ENCODE peak calls at places on chromosome 20, in seven cellular contexts. W is Caki2; B is activated naive CD4-positive, alpha-beta T cell treated with Interleukin-2 at 50 U/mL for 16 hours; T is G401; K is RWPE2; P is RPMI8226; I is H7. F is an unnamed sample.

GRCh38 chr20:38357653-38358207 is 11.4 kb downstream of the LBP start:
- DNase-seq in P (no peak), W (no peak), I (no peak), T (no peak), B (no peak), K (no peak), F (no peak)

GRCh38 chr20:1322511-1323245 is 6.3 kb downstream of the SDCBP2 start:
- DNase-seq in T (no peak), P (no peak), I (no peak), W (peak), B (no peak), K (peak), F (no peak)

GRCh38 chr20:46058656-46059281 is 29.8 kb downstream of the SLC12A5 start:
- DNase-seq in W (no peak), P (no peak), T (no peak), I (peak), K (peak), B (no peak), F (peak)

GRCh38 chr20:53813728-53814459 is 220.3 kb upstream of the ZNF217 start:
- DNase-seq in I (no peak), W (no peak), T (no peak), K (no peak), B (no peak), P (no peak), F (no peak)

GRCh38 chr20:58161192-58161591 is 67.3 kb downstream of the ANKRD60 start:
- DNase-seq in W (no peak), I (no peak), P (no peak), T (no peak), B (no peak), K (no peak), F (no peak)

GRCh38 chr20:44023515-44024371 is 109.1 kb downstream of the TOX2 start:
- DNase-seq in I (no peak), K (peak), P (peak), T (no peak), W (no peak), B (no peak), F (no peak)

GRCh38 chr20:64250027-64250426 is 5.5 kb upstream of the PCMTD2 start:
- DNase-seq in P (no peak), B (no peak), K (no peak), T (no peak), W (no peak), I (no peak), F (no peak)

GRCh38 chr20:23120936-23121765 is 35.0 kb upstream of the CD93 start:
- DNase-seq in K (peak), I (no peak), W (no peak), T (no peak), P (no peak), B (no peak), F (no peak)

GRCh38 chr20:45059022-45059728 is 41.8 kb downstream of the KCNS1 start:
- DNase-seq in P (no peak), B (no peak), I (no peak), T (no peak), K (no peak), W (no peak), F (no peak)

GRCh38 chr20:46665602-46666001 is 14.3 kb upstream of the SLC13A3 start:
- DNase-seq in B (no peak), P (no peak), T (no peak), W (no peak), K (no peak), I (no peak), F (no peak)

GRCh38 chr20:37007898-37008649 is 56.6 kb upstream of the SAMHD1 start:
- DNase-seq in K (no peak), P (peak), I (no peak), B (no peak), W (peak), T (peak), F (no peak)

GRCh38 chr20:51622004-51622874 is 79.7 kb upstream of the NFATC2 start:
- DNase-seq in I (no peak), W (no peak), K (no peak), B (no peak), P (no peak), T (peak), F (peak)

GRCh38 chr20:51687071-51687470 is 81.1 kb downstream of the ATP9A start:
- DNase-seq in I (no peak), B (no peak), T (no peak), P (no peak), W (peak), K (peak), F (no peak)

GRCh38 chr20:8361008-8361652 is 229.1 kb downstream of the PLCB1 start:
- DNase-seq in B (peak), T (peak), W (peak), K (no peak), P (no peak), I (no peak), F (peak)

GRCh38 chr20:48523191-48523757 is 304.5 kb downstream of the PREX1 start:
- DNase-seq in K (no peak), B (no peak), I (peak), P (peak), W (peak), T (no peak), F (no peak)

GRCh38 chr20:5504061-5504739 is 187.4 kb upstream of the PROKR2 start:
- DNase-seq in P (no peak), W (no peak), I (peak), T (peak), B (no peak), K (no peak), F (peak)

GRCh38 chr20:63519765-63520593 is 586 bp upstream of the PPDPF start:
- DNase-seq in B (peak), T (peak), W (peak), I (peak), K (peak), P (peak), F (peak)

GRCh38 chr20:10040070-10040970 is 5.5 kb downstream of the ANKEF1 start:
- DNase-seq in W (peak), P (no peak), I (no peak), B (no peak), T (no peak), K (no peak), F (no peak)

GRCh38 chr20:50092436-50092835 is 20.5 kb downstream of the UBE2V1 start:
- DNase-seq in K (peak), P (no peak), I (no peak), W (no peak), B (no peak), T (no peak), F (no peak)

GRCh38 chr20:25011831-25012241 is 19.3 kb upstream of the APMAP start:
- DNase-seq in B (no peak), I (no peak), W (no peak), K (no peak), P (no peak), T (no peak), F (no peak)

GRCh38 chr20:56628873-56629463 is at the start of gene TFAP2C:
- DNase-seq in I (peak), B (no peak), P (peak), K (peak), T (no peak), W (peak), F (peak)

GRCh38 chr20:11018668-11019170 is 344.9 kb upstream of the JAG1 start:
- DNase-seq in I (no peak), W (no peak), T (no peak), K (no peak), B (no peak), P (no peak), F (no peak)

GRCh38 chr20:23092409-23092756 is 6.3 kb upstream of the CD93 start:
- DNase-seq in B (no peak), K (no peak), W (no peak), I (no peak), T (no peak), P (no peak), F (no peak)

GRCh38 chr20:58131581-58132142 is 96.8 kb downstream of the ANKRD60 start:
- DNase-seq in W (no peak), T (no peak), I (no peak), B (no peak), P (no peak), K (peak), F (no peak)

GRCh38 chr20:37901280-37901666 is 1.7 kb upstream of the VSTM2L start:
- DNase-seq in K (no peak), P (no peak), B (no peak), W (peak), I (peak), T (no peak), F (no peak)

F was measured in cerebellum.